ENCODE peak calls at places on chromosomes 13 and 19, in ten cellular contexts. X is heart left ventricle, O is PC-3, M is GM23338, W is BE2C, B is aorta, G is heart right ventricle, Z is foreskin keratinocyte, V is psoas muscle, D is body of pancreas. K is an unnamed sample.

GRCh38 chr13:25300861-25301346 is 521 bp upstream of the NUP58 start:
- DNase-seq in X (peak; percentile 47), O (no peak), M (peak; percentile 48), W (no peak), B (peak; percentile 76), G (peak; percentile 38), Z (no peak), V (peak; percentile 58), D (no peak), K (peak; percentile 51)

GRCh38 chr13:112106467-112107141 is 39.7 kb downstream of the SOX1 start:
- DNase-seq in X (no peak), O (no peak), M (peak; percentile 68), W (no peak), B (peak; percentile 69), G (no peak), Z (no peak), V (no peak), D (no peak), K (no peak)

GRCh38 chr13:106083620-106084350 is 451.7 kb downstream of the EFNB2 start:
- DNase-seq in X (no peak), O (peak; percentile 72), M (peak; percentile 79), W (peak; percentile 40), B (no peak), G (peak; percentile 32), Z (peak; percentile 40), V (no peak), D (peak; percentile 25), K (peak; percentile 31)

GRCh38 chr19:58568731-58569130 is 4.4 kb downstream of the MZF1 start:
- DNase-seq in X (peak; percentile 11), O (no peak), M (no peak), W (no peak), B (peak; percentile 32), G (no peak), Z (no peak), V (no peak), D (no peak), K (no peak)

GRCh38 chr13:39773833-39774232 is 118.4 kb downstream of the COG6 start:
- DNase-seq in X (no peak), O (peak; percentile 22), M (no peak), W (no peak), B (no peak), G (no peak), Z (no peak), V (no peak), D (no peak), K (no peak)

GRCh38 chr13:74306496-74306895 is 172.3 kb upstream of the KLF12 start:
- DNase-seq in X (no peak), O (peak; percentile 4), M (peak; percentile 56), W (no peak), B (no peak), G (no peak), Z (no peak), V (no peak), D (no peak), K (no peak)

GRCh38 chr19:12792048-12792852 is 964 bp downstream of the JUNB start:
- DNase-seq in X (peak; percentile 81), O (peak; percentile 79), M (peak; percentile 94), W (peak; percentile 83), B (peak; percentile 88), G (peak; percentile 62), Z (no peak), V (peak; percentile 88), D (peak; percentile 81), K (peak; percentile 67)

GRCh38 chr19:46766569-46767317 is 20.5 kb upstream of the STRN4 start:
- DNase-seq in X (no peak), O (peak; percentile 50), M (peak; percentile 89), W (peak; percentile 59), B (peak; percentile 84), G (no peak), Z (no peak), V (no peak), D (peak; percentile 39), K (peak; percentile 47)

GRCh38 chr19:54470991-54471782 is 1.9 kb downstream of the CDC42EP5 start:
- DNase-seq in X (peak; percentile 51), O (no peak), M (peak; percentile 69), W (no peak), B (peak; percentile 84), G (peak; percentile 66), Z (no peak), V (peak; percentile 59), D (peak; percentile 67), K (no peak)

GRCh38 chr19:37346091-37346490 is 24.8 kb upstream of the ZNF527 start:
- DNase-seq in X (no peak), O (no peak), M (no peak), W (no peak), B (no peak), G (no peak), Z (no peak), V (no peak), D (no peak), K (peak; percentile 43)

GRCh38 chr19:53849237-53849676 is 18.4 kb upstream of the MYADM start:
- DNase-seq in X (no peak), O (peak; percentile 49), M (no peak), W (no peak), B (no peak), G (peak; percentile 53), Z (no peak), V (no peak), D (no peak), K (peak; percentile 95)

GRCh38 chr19:44752816-44753618 is 4.5 kb downstream of the BCL3 start:
- DNase-seq in X (peak; percentile 94), O (peak; percentile 87), M (peak; percentile 85), W (peak; percentile 79), B (peak; percentile 96), G (peak; percentile 94), Z (peak; percentile 89), V (peak; percentile 95), D (peak; percentile 94), K (peak; percentile 77)

DNA sequence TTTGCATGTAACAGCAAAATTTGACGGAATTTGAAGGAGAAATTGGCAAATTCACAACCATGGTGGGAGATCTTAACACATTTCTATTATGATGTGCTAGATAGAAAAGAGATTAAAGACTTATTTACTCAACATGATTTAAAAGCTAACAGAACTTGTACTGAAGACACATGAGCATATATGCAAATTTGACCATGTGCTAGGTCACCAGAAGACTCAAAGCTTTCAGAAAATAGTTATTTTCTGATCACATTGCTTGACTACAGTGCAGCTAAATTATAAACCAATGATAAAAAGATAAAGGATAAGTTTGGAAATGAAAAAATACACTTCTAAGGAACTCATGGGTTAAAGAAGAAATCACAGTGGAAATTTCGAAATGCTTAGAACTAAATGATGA is 9.1 kb downstream of the GPR183 start:
- DNase-seq in X (no peak), O (no peak), M (no peak), W (no peak), B (no peak), G (no peak), Z (no peak), V (no peak), D (no peak), K (no peak)
- H3K4me1 ChIP-seq in X (no peaks in the 10 kb centered on the region), O (no peaks in the 10 kb centered on the region), M (no peaks in the 10 kb centered on the region), W (no peaks in the 10 kb centered on the region), B (no peaks in the 10 kb centered on the region), G (peaks cover 4% of the 10 kb centered on the region), Z (no peaks in the 10 kb centered on the region), V (no peaks in the 10 kb centered on the region), D (no peaks in the 10 kb centered on the region), K (no peaks in the 10 kb centered on the region)

DNA sequence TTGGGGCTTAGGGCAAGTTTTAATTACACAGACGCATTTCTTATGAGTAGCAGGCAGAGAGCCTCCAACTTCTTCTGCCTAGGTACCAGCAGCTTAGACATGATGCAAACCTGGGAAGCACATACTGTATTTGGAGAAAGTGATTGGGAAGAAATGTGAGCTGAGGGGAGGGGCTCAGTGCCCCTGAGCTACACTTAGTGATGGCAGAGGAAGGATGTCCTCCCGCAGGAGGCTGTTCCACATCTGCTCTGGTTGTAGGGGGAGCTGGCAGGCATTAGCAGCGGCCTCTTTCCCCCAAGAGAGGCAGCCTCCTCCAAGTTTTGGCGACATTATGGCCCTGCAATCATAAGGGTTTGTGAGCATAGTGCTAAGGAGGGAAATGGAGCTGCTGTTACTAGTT is 3.2 kb downstream of the ALOX5AP start:
- DNase-seq in X (no peak), O (no peak), M (no peak), W (no peak), B (no peak), G (no peak), Z (no peak), V (no peak), D (no peak), K (no peak)
- H3K4me1 ChIP-seq in X (no peaks in the 10 kb centered on the region), O (peaks cover 37% of the 10 kb centered on the region), M (peaks cover 4% of the 10 kb centered on the region), W (no peaks in the 10 kb centered on the region), B (no peaks in the 10 kb centered on the region), G (peaks cover 6% of the 10 kb centered on the region), Z (peaks cover 28% of the 10 kb centered on the region), V (peaks cover 4% of the 10 kb centered on the region), D (no peaks in the 10 kb centered on the region), K (peaks cover 12% of the 10 kb centered on the region)

DNA sequence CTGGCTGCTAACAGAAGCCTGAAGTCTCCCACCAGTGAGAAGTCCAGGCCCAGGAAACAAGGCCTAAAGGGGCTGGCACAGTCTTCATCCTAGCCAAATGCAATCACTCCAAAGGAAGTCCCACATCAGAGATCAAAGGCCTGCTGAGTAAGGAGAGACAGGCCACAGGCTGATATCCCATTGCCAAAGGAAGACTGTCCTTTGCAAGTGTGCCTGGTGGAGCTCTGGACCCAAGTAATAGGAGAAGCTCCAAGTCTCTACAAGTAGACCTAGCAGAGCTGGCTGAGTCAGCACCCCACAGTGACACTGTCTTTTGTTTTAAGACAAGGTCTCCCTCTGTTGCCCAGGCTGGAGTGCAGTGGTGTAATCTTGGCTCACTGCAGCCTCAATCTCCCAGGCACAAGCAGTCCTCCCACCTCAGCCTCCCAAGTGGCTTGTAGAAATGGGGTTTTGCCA is 4.5 kb downstream of the DBP start:
- DNase-seq in X (no peak), O (no peak), M (no peak), W (no peak), B (no peak), G (no peak), Z (no peak), V (no peak), D (no peak), K (no peak)
- H3K4me1 ChIP-seq in X (peaks cover 55% of the 10 kb centered on the region), O (peaks cover 21% of the 10 kb centered on the region), M (peaks cover 23% of the 10 kb centered on the region), W (peaks cover 21% of the 10 kb centered on the region), B (no peaks in the 10 kb centered on the region), G (peaks cover 57% of the 10 kb centered on the region), Z (peaks cover 22% of the 10 kb centered on the region), V (peaks cover 49% of the 10 kb centered on the region), D (peaks cover 33% of the 10 kb centered on the region), K (peaks cover 12% of the 10 kb centered on the region)

GRCh38 chr19:6095760-6096159 is 14.5 kb downstream of the RFX2 start:
- DNase-seq in X (peak; percentile 65), O (no peak), M (no peak), W (no peak), B (no peak), G (peak; percentile 51), Z (no peak), V (no peak), D (no peak), K (no peak)

GRCh38 chr19:6092329-6093286 is 17.7 kb downstream of the RFX2 start:
- DNase-seq in X (peak; percentile 88), O (peak; percentile 90), M (peak; percentile 85), W (peak; percentile 92), B (peak; percentile 95), G (peak; percentile 78), Z (peak; percentile 95), V (peak; percentile 87), D (peak; percentile 81), K (peak; percentile 77)

GRCh38 chr19:6088677-6089063 is 21.6 kb downstream of the RFX2 start:
- DNase-seq in X (no peak), O (peak; percentile 80), M (no peak), W (no peak), B (no peak), G (no peak), Z (no peak), V (no peak), D (no peak), K (no peak)

GRCh38 chr19:6090634-6091033 is 19.7 kb downstream of the RFX2 start:
- DNase-seq in X (no peak), O (no peak), M (no peak), W (no peak), B (no peak), G (no peak), Z (no peak), V (no peak), D (no peak), K (no peak)

GRCh38 chr19:6091771-6092291 is 18.5 kb downstream of the RFX2 start:
- DNase-seq in X (no peak), O (no peak), M (no peak), W (no peak), B (no peak), G (no peak), Z (no peak), V (no peak), D (no peak), K (peak; percentile 30)
- H3K4me1 ChIP-seq in X (peaks cover 9% of the 10 kb centered on the region), O (peaks cover 48% of the 10 kb centered on the region), M (peaks cover 25% of the 10 kb centered on the region), W (peaks cover 15% of the 10 kb centered on the region), B (peaks cover 3% of the 10 kb centered on the region), G (peaks cover 36% of the 10 kb centered on the region), Z (peaks cover 38% of the 10 kb centered on the region), V (peaks cover 2% of the 10 kb centered on the region), D (peaks cover 13% of the 10 kb centered on the region), K (peaks cover 13% of the 10 kb centered on the region)

K was measured in cardiac muscle cell.